ENCODE peak calls at places on chromosomes 12 and 14, in five cellular contexts. D is upper lobe of left lung, Z is fibroblast of the aortic adventitia, G is fibroblast of mammary gland, Q is SK-N-SH. F is an unnamed sample.

GRCh38 chr12:31337952-31338351 is 12.0 kb upstream of the SINHCAF start:
- DNase-seq in G (no peak), Q (no peak), D (no peak), Z (no peak), F (no peak)

GRCh38 chr14:22039938-22040780 is 366.5 kb upstream of the OR4E1 start:
- DNase-seq in Z (no peak), Q (no peak), D (no peak), G (no peak), F (no peak)

GRCh38 chr12:106170285-106170684 is 31.5 kb upstream of the NUAK1 start:
- DNase-seq in D (no peak), G (peak; percentile 76), Q (no peak), Z (peak; percentile 22), F (no peak)

GRCh38 chr12:18246057-18246456 is 15.3 kb upstream of the PIK3C2G start:
- DNase-seq in Q (peak; percentile 1), D (no peak), Z (no peak), G (no peak), F (no peak)

GRCh38 chr12:82651489-82651888 is 35.2 kb upstream of the TMTC2 start:
- DNase-seq in G (no peak), Z (no peak), D (no peak), Q (no peak), F (no peak)

GRCh38 chr12:120109570-120110267 is 6.8 kb downstream of the RAB35 start:
- DNase-seq in G (no peak), Q (no peak), Z (no peak), D (no peak), F (no peak)

GRCh38 chr12:47730341-47730744 is 5.1 kb upstream of the ENDOU start:
- DNase-seq in Z (no peak), Q (no peak), G (peak; percentile 51), D (peak; percentile 50), F (no peak)

GRCh38 chr12:68675098-68675842 is 11.5 kb upstream of the NUP107 start:
- DNase-seq in Q (no peak), G (no peak), Z (no peak), D (peak; percentile 52), F (no peak)

GRCh38 chr12:106310687-106311086 is 8.2 kb downstream of the TCP11L2 start:
- DNase-seq in G (no peak), D (no peak), Q (no peak), Z (no peak), F (no peak)

GRCh38 chr14:58280954-58281787 is 17.2 kb upstream of the ARID4A start:
- DNase-seq in Z (peak; percentile 92), G (peak; percentile 84), D (no peak), Q (peak; percentile 33), F (peak; percentile 32)

GRCh38 chr14:68619805-68620574 is 172.9 kb downstream of the ZFP36L1 start:
- DNase-seq in D (no peak), G (peak; percentile 64), Z (peak; percentile 60), Q (no peak), F (no peak)

GRCh38 chr12:39145175-39145999 is 240.0 kb upstream of the CPNE8 start:
- DNase-seq in G (peak; percentile 26), Z (peak; percentile 25), D (peak; percentile 47), Q (peak; percentile 9), F (peak; percentile 71)

GRCh38 chr12:57182918-57183575 is 33.5 kb upstream of the NXPH4 start:
- DNase-seq in Q (peak; percentile 96), D (peak; percentile 76), Z (peak; percentile 70), G (peak; percentile 66), F (peak; percentile 97)

GRCh38 chr14:58332514-58332913 is 34.2 kb downstream of the ARID4A start:
- DNase-seq in Z (no peak), Q (no peak), D (no peak), G (no peak), F (no peak)

DNA sequence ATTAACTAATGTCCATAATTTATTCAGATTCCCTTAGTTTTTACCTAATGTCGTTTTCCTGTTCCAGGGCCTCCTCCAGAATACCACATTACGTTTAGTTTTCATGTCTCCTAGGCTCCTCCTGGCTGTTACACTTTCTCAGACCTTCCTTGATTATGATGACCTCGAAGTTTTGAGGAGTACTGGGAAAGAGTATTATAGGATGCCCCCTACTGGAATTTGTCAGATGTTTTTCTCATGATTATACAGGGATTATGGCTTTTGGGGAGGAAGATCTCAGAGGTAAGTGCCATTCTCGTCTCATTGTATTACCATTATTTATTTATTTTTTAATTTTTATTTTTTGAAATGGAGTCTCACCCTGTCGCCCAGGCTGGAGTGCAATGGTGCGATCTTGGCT is 17.7 kb upstream of the C1S start:
- DNase-seq in D (no peak), G (peak; percentile 60), Q (peak; percentile 41), Z (peak; percentile 64), F (no peak)
- TF ChIP-seq CTCF in D (peak; percentile 11), G (peak; percentile 46), Q (peak; percentile 45), Z (peak; percentile 48), F (no peak)

GRCh38 chr12:132163911-132164288 is 19.6 kb downstream of the NOC4L start:
- DNase-seq in Z (no peak), G (no peak), Q (peak; percentile 54), D (no peak), F (no peak)
- TF ChIP-seq CTCF in Z (peak; percentile 41), G (peak; percentile 18), Q (peak; percentile 40), D (no peak), F (no peak)

DNA sequence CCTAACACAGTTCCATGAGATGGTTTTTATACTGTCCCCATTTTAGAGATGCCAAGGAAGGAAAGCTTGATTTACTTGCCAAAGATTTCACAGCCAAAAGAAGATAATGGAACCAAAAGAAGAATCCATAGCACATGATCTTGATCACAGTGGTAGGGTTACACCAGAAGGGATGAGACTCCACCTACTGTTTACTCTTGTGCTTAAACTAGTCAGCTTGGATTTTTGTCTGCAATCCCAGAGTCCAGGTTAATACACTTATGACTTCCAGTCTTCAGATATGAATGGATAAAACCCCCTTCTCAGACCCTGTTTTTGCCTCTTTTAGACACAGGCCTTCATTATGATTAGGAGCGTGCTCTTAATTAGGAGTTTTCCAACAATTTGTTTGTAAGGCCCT is 454.2 kb downstream of the AEBP2 start:
- DNase-seq in Z (peak; percentile 73), D (no peak), G (peak; percentile 71), Q (no peak), F (peak; percentile 25)
- TF ChIP-seq CTCF in Z (peak; percentile 48), D (no peak), G (peak; percentile 47), Q (peak; percentile 12), F (no peak)

DNA sequence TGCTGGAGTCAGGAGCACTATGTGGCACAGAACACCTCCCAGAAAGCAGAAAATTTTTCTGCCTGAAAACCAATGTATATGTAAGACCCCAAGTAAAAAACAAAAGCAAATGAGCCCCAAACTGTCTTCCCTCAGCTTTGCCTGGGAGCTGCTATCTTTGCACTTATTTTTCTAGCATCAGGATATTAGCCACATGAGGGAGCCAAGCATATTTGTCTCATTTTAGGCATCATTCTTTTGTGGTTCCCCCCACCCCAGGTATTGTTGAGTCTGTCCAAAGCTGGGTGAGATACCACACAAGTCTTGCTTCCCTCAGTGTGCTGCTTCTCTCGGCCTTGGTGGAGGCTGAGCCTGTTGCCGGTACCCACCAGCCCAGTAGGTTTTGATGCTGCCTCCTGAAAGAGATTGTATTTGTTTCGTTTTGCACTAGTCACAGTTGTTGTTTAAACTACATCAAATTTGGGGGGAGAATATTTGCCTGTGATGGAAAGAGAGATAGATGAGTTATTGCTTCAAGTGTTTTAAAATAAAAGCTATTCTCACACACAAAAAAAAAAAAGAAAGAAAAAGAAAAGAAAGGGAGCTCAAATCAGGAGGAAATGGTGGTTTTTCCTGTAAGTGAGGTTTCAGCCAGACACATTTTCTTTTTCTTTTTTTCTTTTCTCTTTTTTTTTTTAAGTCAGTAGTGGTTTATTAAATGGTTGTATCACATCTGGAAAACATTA is 58.3 kb downstream of the SLC4A8 start:
- DNase-seq in G (no peak), Z (peak; percentile 4), D (no peak), Q (no peak), F (peak; percentile 15)
- TF ChIP-seq CTCF in G (no peak), Z (no peak), D (no peak), Q (no peak), F (peak; percentile 5)

DNA sequence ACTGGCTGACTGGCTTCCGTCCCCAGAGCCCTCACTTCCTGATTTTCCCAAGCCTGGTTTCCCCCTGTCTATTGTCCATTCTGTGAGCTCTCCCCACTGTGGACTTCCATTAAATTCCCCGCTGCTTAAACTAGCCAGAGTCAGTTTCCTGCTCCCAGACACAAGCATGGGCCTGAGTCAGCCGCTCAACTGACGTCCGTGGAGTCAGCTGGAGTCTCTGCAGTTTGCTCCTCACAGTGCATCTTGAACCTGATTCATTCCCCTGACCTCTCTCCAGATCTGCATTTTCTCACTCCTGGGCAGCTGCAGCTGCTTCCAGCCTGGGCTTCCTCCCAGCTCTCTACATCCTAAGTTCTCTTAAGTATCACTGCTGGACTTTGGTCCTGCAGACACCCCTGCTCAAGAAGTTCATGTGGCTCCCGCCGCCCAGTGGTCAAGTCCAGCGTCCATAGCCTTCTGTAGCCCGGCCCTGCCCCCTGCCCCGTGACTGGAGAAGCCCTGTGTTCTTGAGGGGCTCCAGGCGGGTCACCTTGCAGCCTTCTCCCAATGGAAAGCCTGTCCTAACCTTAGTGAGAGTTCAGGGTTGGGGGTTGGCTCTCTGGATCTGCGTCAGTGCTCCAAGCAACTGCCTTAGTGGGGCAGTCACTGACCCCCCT is 20.0 kb downstream of the NFKBIA start:
- DNase-seq in Q (no peak), G (peak; percentile 98), Z (peak; percentile 98), D (no peak), F (no peak)
- TF ChIP-seq CTCF in Q (no peak), G (peak; percentile 36), Z (peak; percentile 51), D (no peak), F (no peak)

GRCh38 chr12:22670762-22671161 is 45.8 kb downstream of the ETNK1 start:
- DNase-seq in Q (no peak), G (peak; percentile 42), Z (peak; percentile 39), D (no peak), F (no peak)
- TF ChIP-seq CTCF in Q (peak; percentile 63), G (peak; percentile 36), Z (peak; percentile 20), D (no peak), F (no peak)

GRCh38 chr14:100268591-100269207 is 29.8 kb downstream of the YY1 start:
- DNase-seq in Q (no peak), Z (peak; percentile 20), D (no peak), G (peak; percentile 48), F (no peak)

GRCh38 chr14:100274250-100274649 is 32.0 kb downstream of the SLC25A29 start:
- DNase-seq in D (no peak), Q (no peak), Z (no peak), G (no peak), F (no peak)

GRCh38 chr14:100267990-100268389 is 29.0 kb downstream of the YY1 start:
- DNase-seq in Q (no peak), G (no peak), D (no peak), Z (no peak), F (no peak)

GRCh38 chr14:100275214-100275613 is 31.0 kb downstream of the SLC25A29 start:
- DNase-seq in D (no peak), G (no peak), Q (no peak), Z (no peak), F (no peak)

GRCh38 chr14:100271247-100271939 is 32.4 kb downstream of the YY1 start:
- DNase-seq in G (peak; percentile 25), Z (peak; percentile 48), D (peak; percentile 50), Q (no peak), F (no peak)
- TF ChIP-seq CTCF in G (peak; percentile 30), Z (peak; percentile 17), D (no peak), Q (peak; percentile 49), F (no peak)

F was measured in GM20000.